ENCODE peak calls at places on chromosomes 1 and 21, in four cellular contexts. One of them, this sample, is unnamed.

GRCh38 chr1:243623831-243624230 is 226.2 kb downstream of the AKT3 start:
- DNase-seq in KG1: no peak
- DNase-seq in MCF 10A: no peak
- DNase-seq in HFF-Myc: no peak
- DNase-seq in this sample: no peak

GRCh38 chr1:84505167-84506001 is 802 bp upstream of the SPATA1 start:
- DNase-seq in KG1: no peak
- DNase-seq in MCF 10A: peak
- DNase-seq in HFF-Myc: no peak
- DNase-seq in this sample: peak

GRCh38 chr1:222910699-222911098 is 95.9 kb downstream of the DISP1 start:
- DNase-seq in KG1: no peak
- DNase-seq in MCF 10A: peak
- DNase-seq in HFF-Myc: no peak
- DNase-seq in this sample: no peak

GRCh38 chr21:35210093-35210492 is 161.0 kb upstream of the RUNX1 start:
- DNase-seq in KG1: no peak
- DNase-seq in MCF 10A: no peak
- DNase-seq in HFF-Myc: no peak
- DNase-seq in this sample: no peak

GRCh38 chr1:3646596-3646995 is 3.3 kb downstream of the WRAP73 start:
- DNase-seq in KG1: no peak
- DNase-seq in MCF 10A: no peak
- DNase-seq in HFF-Myc: no peak
- DNase-seq in this sample: no peak

GRCh38 chr1:159647616-159648015 is 60.0 kb downstream of the APCS start:
- DNase-seq in KG1: no peak
- DNase-seq in MCF 10A: peak
- DNase-seq in HFF-Myc: no peak
- DNase-seq in this sample: peak

GRCh38 chr1:225519166-225519863 is 91.5 kb upstream of the LBR start:
- DNase-seq in KG1: no peak
- DNase-seq in MCF 10A: no peak
- DNase-seq in HFF-Myc: no peak
- DNase-seq in this sample: no peak

GRCh38 chr1:182457844-182458243 is 7.9 kb downstream of the RGSL1 start:
- DNase-seq in KG1: no peak
- DNase-seq in MCF 10A: no peak
- DNase-seq in HFF-Myc: no peak
- DNase-seq in this sample: no peak

GRCh38 chr21:36466061-36466511 is 13.8 kb downstream of the CLDN14 start:
- DNase-seq in KG1: no peak
- DNase-seq in MCF 10A: no peak
- DNase-seq in HFF-Myc: no peak
- DNase-seq in this sample: no peak

GRCh38 chr1:44947060-44947773 is 39.2 kb downstream of the EIF2B3 start:
- DNase-seq in KG1: no peak
- DNase-seq in MCF 10A: peak
- DNase-seq in HFF-Myc: peak
- DNase-seq in this sample: no peak

GRCh38 chr1:24018611-24019580 is 38.8 kb upstream of the SRSF10 start:
- DNase-seq in KG1: no peak
- DNase-seq in MCF 10A: peak
- DNase-seq in HFF-Myc: peak
- DNase-seq in this sample: no peak

GRCh38 chr1:9075023-9075422 is 5.6 kb upstream of the SLC2A5 start:
- DNase-seq in KG1: peak
- DNase-seq in MCF 10A: no peak
- DNase-seq in HFF-Myc: no peak
- DNase-seq in this sample: no peak

GRCh38 chr1:201488817-201489581 is 17.9 kb downstream of the CSRP1 start:
- DNase-seq in KG1: no peak
- DNase-seq in MCF 10A: peak
- DNase-seq in HFF-Myc: peak
- DNase-seq in this sample: no peak

GRCh38 chr1:27979151-27979858 is 19.5 kb downstream of the XKR8 start:
- DNase-seq in KG1: no peak
- DNase-seq in MCF 10A: peak
- DNase-seq in HFF-Myc: peak
- DNase-seq in this sample: peak

GRCh38 chr1:90924982-90925381 is 96.9 kb downstream of the ZNF644 start:
- DNase-seq in KG1: no peak
- DNase-seq in MCF 10A: no peak
- DNase-seq in HFF-Myc: no peak
- DNase-seq in this sample: no peak

GRCh38 chr1:185853739-185854138 is 119.5 kb downstream of the HMCN1 start:
- DNase-seq in KG1: no peak
- DNase-seq in MCF 10A: peak
- DNase-seq in HFF-Myc: peak
- DNase-seq in this sample: no peak

GRCh38 chr1:214833357-214833756 is 230.4 kb downstream of the CENPF start:
- DNase-seq in KG1: no peak
- DNase-seq in MCF 10A: peak
- DNase-seq in HFF-Myc: no peak
- DNase-seq in this sample: no peak

GRCh38 chr1:26043765-26044164 is 2.2 kb downstream of the SLC30A2 start:
- DNase-seq in KG1: no peak
- DNase-seq in MCF 10A: no peak
- DNase-seq in HFF-Myc: no peak
- DNase-seq in this sample: no peak

This sample was measured in AML-193.